ENCODE peak calls at places on chromosome 12, in six cellular contexts. X, H, Z, A, J and C are unnamed samples.

GRCh38 chr12:11797317-11797913 is 147.9 kb downstream of the ETV6 start:
- DNase-seq in A (no peak), H (peak; percentile 96), Z (peak; percentile 33), X (peak; percentile 95), J (no peak), C (peak; percentile 71)

GRCh38 chr12:87667378-87667777 is 361.8 kb downstream of the C12orf50 start:
- DNase-seq in X (peak; percentile 16), A (no peak), H (no peak), J (no peak), Z (no peak), C (peak; percentile 46)

GRCh38 chr12:6199531-6200265 is 502 bp upstream of the CD9 start:
- DNase-seq in Z (no peak), J (no peak), H (no peak), X (peak; percentile 36), A (no peak), C (no peak)

GRCh38 chr12:132118876-132119275 is 25.2 kb downstream of the DDX51 start:
- DNase-seq in H (no peak), J (no peak), X (no peak), Z (no peak), A (no peak), C (no peak)

GRCh38 chr12:21989819-21990412 is 48.7 kb upstream of the ABCC9 start:
- DNase-seq in H (no peak), Z (no peak), X (peak; percentile 50), J (no peak), A (no peak), C (peak; percentile 36)

GRCh38 chr12:108779998-108780688 is 48.8 kb upstream of the CORO1C start:
- DNase-seq in X (peak; percentile 77), A (no peak), J (no peak), H (no peak), Z (no peak), C (no peak)

GRCh38 chr12:109764776-109765492 is 51.3 kb downstream of the FAM222A start:
- DNase-seq in J (no peak), X (no peak), H (no peak), Z (no peak), A (no peak), C (no peak)

GRCh38 chr12:27785882-27786570 is 6.0 kb upstream of the MANSC4 start:
- DNase-seq in A (no peak), H (peak; percentile 44), X (peak; percentile 45), Z (peak; percentile 39), J (no peak), C (peak; percentile 8)

GRCh38 chr12:116559080-116559329 is 176 bp upstream of the MAP1LC3B2 start:
- DNase-seq in A (peak; percentile 92), X (no peak), H (no peak), Z (no peak), J (no peak), C (no peak)

GRCh38 chr12:78167510-78167909 is 336.8 kb downstream of the NAV3 start:
- DNase-seq in Z (no peak), H (no peak), A (no peak), X (no peak), J (no peak), C (no peak)

GRCh38 chr12:49389092-49389703 is 21.9 kb downstream of the SPATS2 start:
- DNase-seq in Z (no peak), X (no peak), A (no peak), H (no peak), J (peak; percentile 41), C (no peak)

GRCh38 chr12:119700078-119700477 is 32.1 kb downstream of the PRKAB1 start:
- DNase-seq in J (no peak), X (peak; percentile 76), H (no peak), A (no peak), Z (no peak), C (no peak)

GRCh38 chr12:42758806-42759205 is 169.3 kb upstream of the PRICKLE1 start:
- DNase-seq in H (no peak), X (no peak), A (no peak), Z (no peak), J (no peak), C (no peak)

GRCh38 chr12:131833896-131834641 is 5.9 kb downstream of the MMP17 start:
- DNase-seq in Z (peak; percentile 20), J (no peak), X (no peak), H (no peak), A (no peak), C (no peak)

GRCh38 chr12:121279507-121279915 is 17.0 kb downstream of the CAMKK2 start:
- DNase-seq in X (peak; percentile 21), A (no peak), J (no peak), H (no peak), Z (peak; percentile 15), C (no peak)

GRCh38 chr12:120292661-120293531 is at the start of gene RNU4-1:
- DNase-seq in A (peak; percentile 98), J (peak; percentile 78), Z (peak; percentile 94), H (peak; percentile 95), X (peak; percentile 84), C (peak; percentile 93)

GRCh38 chr12:2490746-2491145 is 304.0 kb upstream of the FKBP4 start:
- DNase-seq in A (no peak), J (no peak), H (no peak), Z (no peak), X (no peak), C (no peak)

GRCh38 chr12:12689672-12690287 is 6.2 kb downstream of the GPR19 start:
- DNase-seq in H (no peak), Z (no peak), A (no peak), X (no peak), J (no peak), C (no peak)

GRCh38 chr12:124864326-124864752 is 675 bp upstream of the SCARB1 start:
- DNase-seq in J (no peak), H (no peak), X (no peak), A (no peak), Z (no peak), C (no peak)

GRCh38 chr12:6333566-6333965 is 8.3 kb downstream of the TNFRSF1A start:
- DNase-seq in X (peak; percentile 75), J (no peak), A (no peak), Z (peak; percentile 53), H (peak; percentile 49), C (no peak)

GRCh38 chr12:19234171-19234704 is 104.7 kb downstream of the PLEKHA5 start:
- DNase-seq in A (no peak), J (no peak), Z (no peak), X (peak; percentile 40), H (no peak), C (no peak)

GRCh38 chr12:104448475-104448874 is 8.3 kb upstream of the CHST11 start:
- DNase-seq in Z (no peak), X (no peak), H (no peak), A (no peak), J (no peak), C (no peak)

GRCh38 chr12:95633049-95633545 is 81.8 kb upstream of the USP44 start:
- DNase-seq in H (no peak), X (peak; percentile 83), A (no peak), Z (peak; percentile 89), J (no peak), C (no peak)

GRCh38 chr12:11174022-11174421 is 3.0 kb downstream of the SMIM10L1 start:
- DNase-seq in J (no peak), H (no peak), A (no peak), Z (no peak), X (peak; percentile 26), C (no peak)

GRCh38 chr12:87270894-87271293 is 758.3 kb downstream of the C12orf50 start:
- DNase-seq in A (no peak), X (peak; percentile 11), J (peak; percentile 29), H (no peak), Z (peak; percentile 14), C (no peak)

GRCh38 chr12:54018608-54018984 is 9.6 kb upstream of the HOXC6 start:
- DNase-seq in X (peak; percentile 74), J (no peak), H (no peak), A (no peak), Z (no peak), C (no peak)
- H3K4me3 ChIP-seq in X (peak overlapping the region; percentile 98), J (no peak overlapping the region), H (no peak overlapping the region), A (peak overlapping the region; percentile 54), Z (peak overlapping the region; percentile 59), C (no peak overlapping the region)

DNA sequence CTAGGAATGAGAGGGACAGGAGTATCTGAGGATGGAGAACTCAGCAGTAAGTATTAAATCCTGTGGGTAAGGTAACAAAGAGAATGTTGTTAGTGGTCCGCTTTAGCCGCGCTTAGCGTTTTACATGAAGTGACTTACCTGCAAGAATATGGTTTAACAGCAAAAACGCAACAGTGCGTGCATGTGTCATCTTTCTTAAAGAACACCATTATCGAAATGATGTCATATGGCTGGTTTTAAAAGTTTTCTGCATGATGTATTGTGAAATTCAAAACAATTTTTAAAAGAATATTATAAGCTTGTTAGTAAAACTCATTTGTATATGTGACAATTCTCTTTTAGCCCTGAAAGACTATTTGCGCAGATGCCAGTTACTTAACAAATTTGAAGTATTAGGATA is 1.7 kb downstream of the LEMD3 start:
- DNase-seq in A (no peak), H (no peak), J (no peak), Z (no peak), X (no peak), C (no peak)
- H3K4me3 ChIP-seq in A (peak overlapping the region; percentile 85), H (peak overlapping the region; percentile 88), J (peak overlapping the region; percentile 95), Z (peak overlapping the region; percentile 93), X (peak overlapping the region; percentile 93), C (peak overlapping the region; percentile 87)

DNA sequence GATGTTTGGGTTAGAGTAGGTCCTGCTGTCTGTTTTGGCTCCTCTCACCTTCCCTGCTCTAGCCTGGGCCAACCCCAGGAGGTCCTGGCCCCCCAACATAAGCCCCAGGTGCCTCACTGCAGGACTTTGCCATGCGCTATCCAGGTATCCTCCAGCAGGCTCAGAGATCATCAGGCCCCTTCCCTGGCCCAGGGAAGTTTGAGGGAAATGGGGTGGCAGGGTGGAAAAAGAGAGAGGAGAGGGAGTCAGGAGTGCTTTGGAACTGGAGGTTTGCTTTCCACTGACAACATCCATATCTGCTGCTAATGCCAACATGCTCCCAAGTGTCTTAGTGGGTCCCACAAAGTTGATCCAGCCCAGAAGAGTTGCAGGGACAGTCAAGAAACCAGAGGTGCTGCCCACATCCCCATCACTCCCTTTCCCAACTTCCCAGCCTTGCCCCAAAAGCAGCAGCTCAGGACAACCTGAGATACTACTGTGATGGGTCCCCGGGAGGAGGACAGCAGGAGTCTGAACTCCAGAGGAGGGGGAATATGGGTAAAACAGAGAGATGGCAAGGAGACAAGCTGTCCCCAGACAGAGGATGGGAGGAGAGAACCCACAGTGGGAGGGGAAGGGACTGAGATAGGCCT is 677 bp downstream of the TNS2 start:
- DNase-seq in Z (no peak), A (no peak), J (no peak), X (no peak), H (no peak), C (no peak)
- H3K4me3 ChIP-seq in Z (peak overlapping the region; percentile 77), A (no peak overlapping the region), J (no peak overlapping the region), X (peak overlapping the region; percentile 93), H (peak overlapping the region; percentile 79), C (peak overlapping the region; percentile 63)

DNA sequence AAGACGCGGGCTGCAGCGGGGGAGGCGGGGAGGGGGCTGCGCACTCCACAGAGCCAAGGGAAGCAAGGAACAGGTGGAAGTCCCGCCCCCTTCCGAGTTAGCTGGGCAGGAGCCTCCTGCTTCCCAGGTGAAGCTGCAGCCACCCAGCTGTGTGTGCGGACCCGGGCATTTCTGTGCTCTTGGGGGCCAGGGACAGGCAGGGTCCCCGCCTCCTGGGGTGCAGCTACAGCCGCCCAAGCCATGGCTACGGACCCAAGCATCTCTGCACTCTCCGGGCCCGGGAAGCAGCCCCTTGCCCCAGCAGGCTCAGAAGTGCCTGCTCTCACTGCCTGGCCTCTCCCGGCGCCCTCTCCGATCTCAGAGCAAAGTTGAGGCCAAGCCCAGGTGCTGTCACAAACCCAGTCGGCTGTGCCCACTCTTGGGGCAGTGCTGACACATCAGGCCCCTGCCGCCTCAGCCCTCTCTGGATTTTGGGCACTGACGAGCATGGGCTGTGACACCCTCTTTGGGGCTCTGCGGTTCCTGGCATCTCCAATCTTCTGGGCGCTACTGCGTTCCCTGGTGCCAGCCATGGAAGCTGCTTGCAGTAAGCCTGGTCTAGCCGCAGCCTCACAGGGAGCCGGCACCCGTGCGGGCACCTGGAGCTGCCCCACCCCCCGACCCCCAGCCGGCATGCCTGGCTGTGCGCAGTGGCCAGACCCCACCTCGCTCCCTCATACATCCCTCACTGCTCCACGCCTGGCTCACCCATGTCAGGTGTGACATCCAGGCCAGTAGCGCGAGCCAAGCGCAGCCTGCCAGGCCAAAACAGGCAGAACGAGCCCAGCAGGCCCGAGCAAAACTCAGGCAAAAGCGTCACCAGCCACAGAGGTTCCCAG is 8.5 kb upstream of the MGAT4C start:
- DNase-seq in H (no peak), X (no peak), J (no peak), A (no peak), Z (no peak), C (no peak)
- H3K4me3 ChIP-seq in H (no peak overlapping the region), X (no peak overlapping the region), J (peak overlapping the region; percentile 74), A (no peak overlapping the region), Z (no peak overlapping the region), C (peak overlapping the region; percentile 29)